ENCODE peak calls at places on chromosomes 1 and 21, in seven cellular contexts. One of them, this sample, is unnamed.

GRCh38 chr1:11388617-11389016 is 90.3 kb upstream of the DISP3 start:
- DNase-seq in GM13976: no peak
- DNase-seq in Peyer's patch: no peak
- DNase-seq in AG09319: no peak
- DNase-seq in body of pancreas: no peak
- DNase-seq in tibial artery: no peak
- DNase-seq in cardiac muscle cell: no peak
- DNase-seq in this sample: no peak

GRCh38 chr1:244654284-244655038 is 1.5 kb downstream of the DESI2 start:
- DNase-seq in GM13976: no peak
- DNase-seq in Peyer's patch: no peak
- DNase-seq in AG09319: no peak
- DNase-seq in body of pancreas: no peak
- DNase-seq in tibial artery: no peak
- DNase-seq in cardiac muscle cell: peak
- DNase-seq in this sample: no peak

GRCh38 chr1:114901739-114902255 is 47.1 kb downstream of the SYCP1 start:
- DNase-seq in GM13976: no peak
- DNase-seq in Peyer's patch: no peak
- DNase-seq in AG09319: no peak
- DNase-seq in body of pancreas: no peak
- DNase-seq in tibial artery: no peak
- DNase-seq in cardiac muscle cell: peak
- DNase-seq in this sample: no peak

GRCh38 chr21:29387598-29387997 is 88.9 kb downstream of the BACH1 start:
- DNase-seq in GM13976: no peak
- DNase-seq in Peyer's patch: no peak
- DNase-seq in AG09319: no peak
- DNase-seq in body of pancreas: no peak
- DNase-seq in tibial artery: no peak
- DNase-seq in cardiac muscle cell: no peak
- DNase-seq in this sample: no peak

GRCh38 chr1:94654031-94654430 is 112.5 kb upstream of the F3 start:
- DNase-seq in GM13976: no peak
- DNase-seq in Peyer's patch: no peak
- DNase-seq in AG09319: no peak
- DNase-seq in body of pancreas: no peak
- DNase-seq in tibial artery: no peak
- DNase-seq in cardiac muscle cell: peak
- DNase-seq in this sample: peak

GRCh38 chr1:52240592-52240991 is 98.7 kb downstream of the ZFYVE9 start:
- DNase-seq in GM13976: no peak
- DNase-seq in Peyer's patch: no peak
- DNase-seq in AG09319: no peak
- DNase-seq in body of pancreas: no peak
- DNase-seq in tibial artery: no peak
- DNase-seq in cardiac muscle cell: no peak
- DNase-seq in this sample: no peak

GRCh38 chr1:108053291-108054023 is 88.5 kb upstream of the VAV3 start:
- DNase-seq in GM13976: no peak
- DNase-seq in Peyer's patch: no peak
- DNase-seq in AG09319: no peak
- DNase-seq in body of pancreas: peak
- DNase-seq in tibial artery: peak
- DNase-seq in cardiac muscle cell: peak
- DNase-seq in this sample: no peak

GRCh38 chr1:112735752-112736151 is 20.6 kb upstream of the PPM1J start:
- DNase-seq in GM13976: no peak
- DNase-seq in Peyer's patch: no peak
- DNase-seq in AG09319: no peak
- DNase-seq in body of pancreas: no peak
- DNase-seq in tibial artery: no peak
- DNase-seq in cardiac muscle cell: peak
- DNase-seq in this sample: peak

GRCh38 chr1:200351826-200352549 is 57.8 kb downstream of the ZNF281 start:
- DNase-seq in GM13976: peak
- DNase-seq in Peyer's patch: no peak
- DNase-seq in AG09319: peak
- DNase-seq in body of pancreas: no peak
- DNase-seq in tibial artery: no peak
- DNase-seq in cardiac muscle cell: peak
- DNase-seq in this sample: peak

GRCh38 chr1:16913616-16913865 is 8.2 kb upstream of the CROCC start:
- DNase-seq in GM13976: no peak
- DNase-seq in Peyer's patch: peak
- DNase-seq in AG09319: no peak
- DNase-seq in body of pancreas: no peak
- DNase-seq in tibial artery: no peak
- DNase-seq in cardiac muscle cell: no peak
- DNase-seq in this sample: no peak

GRCh38 chr1:190119683-190120082 is 358.0 kb downstream of the BRINP3 start:
- DNase-seq in GM13976: no peak
- DNase-seq in Peyer's patch: no peak
- DNase-seq in AG09319: no peak
- DNase-seq in body of pancreas: no peak
- DNase-seq in tibial artery: no peak
- DNase-seq in cardiac muscle cell: no peak
- DNase-seq in this sample: no peak

GRCh38 chr1:109669246-109669948 is 1.5 kb downstream of the GSTM2 start:
- DNase-seq in GM13976: peak
- DNase-seq in Peyer's patch: peak
- DNase-seq in AG09319: no peak
- DNase-seq in body of pancreas: no peak
- DNase-seq in tibial artery: no peak
- DNase-seq in cardiac muscle cell: no peak
- DNase-seq in this sample: no peak

GRCh38 chr1:239654998-239655397 is 268.6 kb downstream of the CHRM3 start:
- DNase-seq in GM13976: no peak
- DNase-seq in Peyer's patch: no peak
- DNase-seq in AG09319: no peak
- DNase-seq in body of pancreas: no peak
- DNase-seq in tibial artery: no peak
- DNase-seq in cardiac muscle cell: no peak
- DNase-seq in this sample: no peak

DNA sequence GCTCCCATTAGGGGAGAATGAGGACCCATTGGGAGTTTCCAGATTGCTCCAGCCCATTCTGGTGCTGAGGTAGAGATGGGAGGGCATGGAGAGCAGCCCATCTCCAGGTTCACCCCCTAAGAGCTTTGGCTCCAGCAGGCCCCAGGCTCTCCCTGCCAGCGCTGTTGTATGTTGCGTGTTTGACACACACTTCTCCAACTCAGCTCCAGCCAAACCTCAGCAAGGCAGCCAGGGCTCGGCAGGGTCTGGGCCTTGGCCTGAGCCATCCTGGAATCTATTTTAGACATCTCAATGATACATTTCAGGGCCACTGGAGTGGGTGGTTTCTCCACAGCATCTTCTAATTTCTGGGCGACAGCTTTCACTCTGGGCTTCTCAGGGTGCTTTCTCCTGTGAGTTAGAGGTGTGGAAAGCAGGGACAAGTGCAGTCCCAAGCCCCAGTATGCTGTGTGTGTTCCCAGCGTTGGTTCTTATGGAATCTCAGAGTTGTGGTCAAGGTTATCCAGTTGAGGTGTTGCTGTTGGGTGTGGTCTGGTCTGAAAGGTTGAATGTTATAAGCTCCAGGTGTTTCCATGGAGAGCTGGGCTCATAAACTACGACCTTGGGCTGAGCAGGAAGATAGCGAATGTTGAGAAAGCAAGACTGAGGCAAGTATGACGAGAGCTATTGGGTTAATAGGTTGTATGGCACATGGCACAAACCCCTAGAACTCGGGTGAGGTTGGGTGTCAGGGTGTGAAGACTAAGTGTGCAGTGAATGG is 117.2 kb downstream of the NAV1 start:
- DNase-seq in GM13976: no peak
- DNase-seq in Peyer's patch: no peak
- DNase-seq in AG09319: no peak
- DNase-seq in body of pancreas: no peak
- DNase-seq in tibial artery: peak
- DNase-seq in cardiac muscle cell: no peak
- DNase-seq in this sample: no peak
- TF ChIP-seq CTCF in GM13976: no peak
- TF ChIP-seq CTCF in Peyer's patch: no peak
- TF ChIP-seq CTCF in AG09319: no peak
- TF ChIP-seq CTCF in body of pancreas: no peak
- TF ChIP-seq CTCF in tibial artery: no peak
- TF ChIP-seq CTCF in cardiac muscle cell: no peak
- TF ChIP-seq CTCF in this sample: no peak

DNA sequence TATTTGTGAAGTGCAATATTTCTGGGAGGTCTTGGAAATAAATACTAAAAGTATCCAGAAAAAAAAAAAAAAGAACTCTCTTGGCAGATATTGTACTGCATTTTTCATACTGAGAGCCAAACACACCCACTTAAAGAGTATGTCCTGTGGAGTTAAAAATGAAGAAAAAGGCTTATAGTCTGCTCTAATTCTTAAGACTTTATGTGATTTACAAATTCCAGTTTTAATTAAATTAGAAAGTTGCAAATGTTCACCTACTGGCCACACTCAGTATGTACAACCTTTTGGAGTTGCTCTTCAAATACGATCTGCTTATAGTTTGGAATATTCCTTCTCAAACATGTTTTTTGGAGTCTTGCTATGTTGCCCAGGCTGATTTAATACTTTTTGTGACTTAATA is 107.6 kb downstream of the LEPR start:
- DNase-seq in GM13976: no peak
- DNase-seq in Peyer's patch: no peak
- DNase-seq in AG09319: no peak
- DNase-seq in body of pancreas: no peak
- DNase-seq in tibial artery: no peak
- DNase-seq in cardiac muscle cell: peak
- DNase-seq in this sample: no peak
- TF ChIP-seq CTCF in GM13976: no peak
- TF ChIP-seq CTCF in Peyer's patch: no peak
- TF ChIP-seq CTCF in AG09319: peak
- TF ChIP-seq CTCF in body of pancreas: no peak
- TF ChIP-seq CTCF in tibial artery: peak
- TF ChIP-seq CTCF in cardiac muscle cell: peak
- TF ChIP-seq CTCF in this sample: no peak

GRCh38 chr1:213192026-213192425 is 141.0 kb downstream of the RPS6KC1 start:
- DNase-seq in GM13976: no peak
- DNase-seq in Peyer's patch: no peak
- DNase-seq in AG09319: no peak
- DNase-seq in body of pancreas: no peak
- DNase-seq in tibial artery: no peak
- DNase-seq in cardiac muscle cell: no peak
- DNase-seq in this sample: no peak

DNA sequence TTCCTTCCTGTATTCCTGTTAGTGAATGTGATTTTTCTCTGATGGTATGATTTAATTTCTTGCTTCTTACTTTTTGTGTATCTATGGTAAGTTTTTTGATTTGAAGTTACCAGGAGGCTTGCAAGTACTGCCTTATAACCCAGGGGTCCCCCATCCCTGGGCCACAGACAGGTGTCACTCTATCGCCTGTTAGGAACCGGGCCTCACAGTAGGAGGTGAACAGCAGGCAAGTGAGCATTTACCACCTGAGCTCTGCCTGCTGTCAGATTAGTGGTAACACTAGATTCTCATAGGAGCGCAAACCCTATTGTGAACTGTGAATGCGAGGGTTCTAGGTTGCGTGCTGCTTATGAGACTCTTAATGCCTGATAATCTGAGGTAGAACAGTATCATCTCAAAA is 143.3 kb downstream of the RPS6KC1 start:
- DNase-seq in GM13976: no peak
- DNase-seq in Peyer's patch: no peak
- DNase-seq in AG09319: no peak
- DNase-seq in body of pancreas: no peak
- DNase-seq in tibial artery: no peak
- DNase-seq in cardiac muscle cell: no peak
- DNase-seq in this sample: no peak
- TF ChIP-seq CTCF in GM13976: no peak
- TF ChIP-seq CTCF in Peyer's patch: no peak
- TF ChIP-seq CTCF in AG09319: no peak
- TF ChIP-seq CTCF in body of pancreas: no peak
- TF ChIP-seq CTCF in tibial artery: no peak
- TF ChIP-seq CTCF in cardiac muscle cell: no peak
- TF ChIP-seq CTCF in this sample: no peak

GRCh38 chr1:35454616-35455015 is 102.6 kb downstream of the KIAA0319L start:
- DNase-seq in GM13976: no peak
- DNase-seq in Peyer's patch: no peak
- DNase-seq in AG09319: peak
- DNase-seq in body of pancreas: no peak
- DNase-seq in tibial artery: no peak
- DNase-seq in cardiac muscle cell: peak
- DNase-seq in this sample: no peak
- TF ChIP-seq CTCF in GM13976: no peak
- TF ChIP-seq CTCF in Peyer's patch: no peak
- TF ChIP-seq CTCF in AG09319: peak
- TF ChIP-seq CTCF in body of pancreas: no peak
- TF ChIP-seq CTCF in tibial artery: no peak
- TF ChIP-seq CTCF in cardiac muscle cell: peak
- TF ChIP-seq CTCF in this sample: no peak

DNA sequence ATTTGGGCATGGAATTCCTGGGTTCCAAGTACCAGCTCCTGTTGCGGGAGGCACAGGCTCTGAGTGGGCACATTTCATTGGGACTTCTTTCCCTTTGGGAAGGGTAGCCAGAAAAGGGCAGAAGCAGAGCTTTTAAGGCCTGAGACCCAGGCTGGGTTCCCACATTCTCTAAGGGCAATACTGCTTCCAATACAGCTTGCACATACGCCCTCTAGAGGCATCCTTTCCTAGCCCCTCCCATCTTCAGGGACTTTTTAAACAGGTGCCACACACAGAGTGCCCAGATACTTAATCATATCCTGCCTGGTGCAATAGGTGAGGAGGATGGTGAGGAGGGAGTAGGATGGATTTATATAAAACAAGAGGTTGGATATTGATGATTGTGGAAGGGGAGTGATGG is 5.7 kb downstream of the GPR88 start:
- DNase-seq in GM13976: peak
- DNase-seq in Peyer's patch: no peak
- DNase-seq in AG09319: no peak
- DNase-seq in body of pancreas: peak
- DNase-seq in tibial artery: no peak
- DNase-seq in cardiac muscle cell: no peak
- DNase-seq in this sample: no peak
- TF ChIP-seq CTCF in GM13976: peak
- TF ChIP-seq CTCF in Peyer's patch: no peak
- TF ChIP-seq CTCF in AG09319: no peak
- TF ChIP-seq CTCF in body of pancreas: no peak
- TF ChIP-seq CTCF in tibial artery: no peak
- TF ChIP-seq CTCF in cardiac muscle cell: peak
- TF ChIP-seq CTCF in this sample: peak

This sample was measured in HFF-Myc.